ENCODE peak calls at places on chromosomes 12 and 14, in six cellular contexts. R is ovary, G is adrenal gland, S is esophagus squamous epithelium, H is IMR-90, Q is breast epithelium. Z is an unnamed sample.

GRCh38 chr14:97771340-97772045 is 974.3 kb downstream of the VRK1 start:
- DNase-seq in R (no peak), G (no peak), S (no peak), H (no peak), Q (no peak), Z (no peak)

GRCh38 chr14:38824691-38825090 is 278.3 kb downstream of the SEC23A start:
- DNase-seq in R (no peak), G (no peak), S (no peak), H (no peak), Q (no peak), Z (no peak)

GRCh38 chr12:28535216-28535615 is 345.0 kb downstream of the CCDC91 start:
- DNase-seq in R (no peak), G (no peak), S (no peak), H (peak), Q (no peak), Z (no peak)

GRCh38 chr12:53743277-53744129 is 8.3 kb downstream of the CISTR start:
- DNase-seq in R (no peak), G (peak), S (no peak), H (peak), Q (no peak), Z (no peak)

GRCh38 chr12:112107728-112108447 is 695 bp downstream of the NAA25 start:
- DNase-seq in R (no peak), G (peak), S (no peak), H (no peak), Q (no peak), Z (no peak)

GRCh38 chr12:79422060-79422812 is 268.5 kb downstream of the PAWR start:
- DNase-seq in R (no peak), G (no peak), S (no peak), H (no peak), Q (no peak), Z (no peak)

GRCh38 chr12:67772276-67773169 is 124.0 kb downstream of the DYRK2 start:
- DNase-seq in R (no peak), G (no peak), S (no peak), H (peak), Q (no peak), Z (no peak)

GRCh38 chr12:65785500-65785899 is 38.8 kb upstream of the HMGA2 start:
- DNase-seq in R (no peak), G (no peak), S (no peak), H (no peak), Q (no peak), Z (no peak)

GRCh38 chr12:21169878-21170472 is 39.0 kb downstream of the SLCO1B1 start:
- DNase-seq in R (no peak), G (no peak), S (no peak), H (peak), Q (no peak), Z (peak)

GRCh38 chr12:131547560-131547959 is 163.3 kb upstream of the SFSWAP start:
- DNase-seq in R (no peak), G (no peak), S (no peak), H (no peak), Q (no peak), Z (no peak)

GRCh38 chr14:54048736-54049135 is 92.1 kb upstream of the BMP4 start:
- DNase-seq in R (no peak), G (no peak), S (no peak), H (no peak), Q (no peak), Z (no peak)

GRCh38 chr12:52091061-52091460 is 11.6 kb downstream of the SMIM41 start:
- DNase-seq in R (no peak), G (no peak), S (no peak), H (no peak), Q (no peak), Z (no peak)

GRCh38 chr14:68112456-68112855 is 292.9 kb downstream of the RAD51B start:
- DNase-seq in R (no peak), G (no peak), S (no peak), H (no peak), Q (no peak), Z (no peak)

GRCh38 chr12:119729871-119730270 is 61.9 kb downstream of the PRKAB1 start:
- DNase-seq in R (no peak), G (peak), S (no peak), H (no peak), Q (no peak), Z (no peak)

GRCh38 chr12:106282457-106283097 is 20.0 kb upstream of the TCP11L2 start:
- DNase-seq in R (peak), G (peak), S (no peak), H (peak), Q (no peak), Z (no peak)

GRCh38 chr14:34732802-34733201 is 18.4 kb upstream of the CFL2 start:
- DNase-seq in R (no peak), G (no peak), S (no peak), H (no peak), Q (no peak), Z (no peak)

GRCh38 chr12:124716208-124717141 is 147.2 kb downstream of the SCARB1 start:
- DNase-seq in R (no peak), G (no peak), S (no peak), H (no peak), Q (no peak), Z (no peak)

GRCh38 chr14:24441485-24441884 is 1.1 kb downstream of the SDR39U1 start:
- DNase-seq in R (no peak), G (no peak), S (no peak), H (no peak), Q (no peak), Z (no peak)

GRCh38 chr14:21536395-21537087 is 10.4 kb upstream of the SALL2 start:
- DNase-seq in R (no peak), G (no peak), S (no peak), H (no peak), Q (no peak), Z (no peak)

GRCh38 chr14:63078606-63079005 is 33.3 kb upstream of the KCNH5 start:
- DNase-seq in R (no peak), G (no peak), S (no peak), H (no peak), Q (no peak), Z (no peak)

GRCh38 chr12:93776581-93777018 is 99.4 kb downstream of the CRADD start:
- DNase-seq in R (no peak), G (no peak), S (no peak), H (peak), Q (no peak), Z (no peak)

GRCh38 chr14:98580131-98580678 is 691.8 kb downstream of the BCL11B start:
- DNase-seq in R (no peak), G (no peak), S (no peak), H (no peak), Q (no peak), Z (no peak)

GRCh38 chr12:132014092-132014914 is 64.6 kb downstream of the EP400 start:
- DNase-seq in R (no peak), G (no peak), S (no peak), H (peak), Q (no peak), Z (no peak)

GRCh38 chr12:90801776-90802175 is 153.2 kb downstream of the CCER1 start:
- DNase-seq in R (no peak), G (no peak), S (no peak), H (peak), Q (no peak), Z (no peak)

GRCh38 chr14:101564444-101564776 is 3.1 kb downstream of the DIO3 start:
- DNase-seq in R (no peak), G (no peak), S (no peak), H (no peak), Q (no peak), Z (no peak)

GRCh38 chr14:101563654-101564443 is 2.6 kb downstream of the DIO3 start:
- DNase-seq in R (peak), G (no peak), S (no peak), H (no peak), Q (no peak), Z (no peak)

GRCh38 chr14:101562659-101563351 is 1.5 kb downstream of the DIO3 start:
- DNase-seq in R (peak), G (no peak), S (no peak), H (no peak), Q (no peak), Z (no peak)

GRCh38 chr14:101561897-101562490 is 699 bp downstream of the DIO3 start:
- DNase-seq in R (no peak), G (no peak), S (no peak), H (no peak), Q (no peak), Z (no peak)

GRCh38 chr14:101563352-101563653 is 2.0 kb downstream of the DIO3 start:
- DNase-seq in R (no peak), G (no peak), S (no peak), H (no peak), Q (no peak), Z (no peak)
- H3K4me3 ChIP-seq in R (no peak), G (no peak), S (no peak), H (no peak), Q (no peak), Z (no peak)

DNA sequence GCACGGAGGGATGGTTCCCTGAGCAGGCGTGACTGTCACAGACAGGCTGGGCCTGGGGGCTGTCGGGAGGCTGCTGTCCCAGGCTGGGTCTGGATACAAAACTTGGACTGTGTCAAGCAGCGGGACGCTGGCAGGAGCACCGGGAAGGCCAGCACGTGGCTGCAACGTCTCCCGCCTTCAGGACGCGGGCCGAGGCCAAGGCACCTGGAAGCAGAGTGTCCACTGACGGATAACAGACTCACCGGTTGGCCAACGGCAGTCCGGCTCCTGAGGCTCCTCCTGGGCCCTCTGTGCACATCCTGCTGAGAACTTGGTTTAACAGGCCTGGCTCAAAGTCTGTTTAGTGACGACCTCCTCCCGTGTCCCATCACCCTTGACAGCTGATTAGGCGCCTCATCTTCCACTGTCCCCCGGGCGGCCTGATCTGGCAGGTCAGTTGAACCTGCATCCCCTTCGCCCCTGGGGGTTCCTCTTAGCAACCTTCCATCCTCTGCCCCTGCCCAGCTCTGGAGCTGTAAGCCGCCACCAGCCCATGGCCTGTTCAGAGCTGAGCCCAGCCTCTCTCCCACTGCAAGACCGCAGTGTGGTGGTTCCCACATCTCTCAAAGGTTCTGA is 2.5 kb downstream of the XRCC3 start:
- DNase-seq in R (no peak), G (no peak), S (no peak), H (no peak), Q (no peak), Z (no peak)
- H3K27ac ChIP-seq in R (no peak), G (peak), S (peak), H (no peak), Q (peak), Z (no peak)

GRCh38 chr12:105109465-105110212 is 2.1 kb downstream of the WASHC4 start:
- DNase-seq in R (no peak), G (no peak), S (no peak), H (peak), Q (no peak), Z (peak)
- TF ChIP-seq POLR2A in R (no peak), G (no peak), S (no peak), H (no peak), Q (no peak), Z (no peak)

GRCh38 chr12:110557300-110557699 is 25.8 kb downstream of the PPTC7 start:
- DNase-seq in R (no peak), G (no peak), S (no peak), H (no peak), Q (no peak), Z (no peak)

GRCh38 chr12:110563702-110564470 is 19.2 kb downstream of the PPTC7 start:
- DNase-seq in R (no peak), G (peak), S (no peak), H (peak), Q (no peak), Z (no peak)

GRCh38 chr12:110560048-110560447 is 23.1 kb downstream of the PPTC7 start:
- DNase-seq in R (no peak), G (no peak), S (no peak), H (no peak), Q (no peak), Z (no peak)

GRCh38 chr12:110564471-110564991 is 18.6 kb downstream of the PPTC7 start:
- DNase-seq in R (no peak), G (no peak), S (no peak), H (no peak), Q (no peak), Z (no peak)

GRCh38 chr12:110561471-110562201 is 21.5 kb downstream of the PPTC7 start:
- DNase-seq in R (no peak), G (no peak), S (no peak), H (no peak), Q (no peak), Z (no peak)
- H3K4me3 ChIP-seq in R (no peak), G (no peak), S (no peak), H (no peak), Q (no peak), Z (no peak)

GRCh38 chr14:95452176-95452889 is 64.1 kb downstream of the SYNE3 start:
- DNase-seq in R (no peak), G (no peak), S (no peak), H (no peak), Q (no peak), Z (no peak)
- H3K27ac ChIP-seq in R (no peak), G (no peak), S (no peak), H (no peak), Q (no peak), Z (no peak)

GRCh38 chr14:84544486-84544885 is 985.5 kb upstream of the FLRT2 start:
- DNase-seq in R (no peak), G (no peak), S (no peak), H (no peak), Q (no peak), Z (no peak)
- TF ChIP-seq POLR2A in R (no peak), G (no peak), S (no peak), H (no peak), Q (no peak), Z (no peak)

DNA sequence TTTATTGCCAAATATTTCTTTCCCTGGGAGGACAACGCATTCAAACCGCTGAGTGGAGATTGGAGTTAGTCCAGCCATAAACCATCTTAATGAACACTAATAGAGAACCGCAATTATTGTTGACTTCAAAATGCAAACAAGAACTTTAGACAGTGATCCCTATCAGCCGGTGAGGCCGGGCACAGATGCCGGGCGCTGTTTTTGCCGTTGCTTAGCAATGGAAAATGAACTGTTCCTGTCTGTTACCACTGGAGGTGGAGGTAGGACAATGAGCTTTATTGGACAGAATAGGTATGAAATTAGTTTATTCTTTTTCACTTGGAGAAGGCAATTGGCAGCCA is 216.8 kb downstream of the TTC8 start:
- DNase-seq in R (no peak), G (peak), S (no peak), H (no peak), Q (peak), Z (no peak)
- H3K4me3 ChIP-seq in R (peak), G (no peak), S (peak), H (peak), Q (peak), Z (peak)

GRCh38 chr12:57725851-57726150 is 12.7 kb downstream of the AGAP2 start:
- DNase-seq in R (no peak), G (no peak), S (no peak), H (no peak), Q (no peak), Z (no peak)
- H3K27ac ChIP-seq in R (no peak), G (no peak), S (peak), H (peak), Q (peak), Z (peak)

Z was measured in tibial nerve.